ENCODE peak calls at places on chromosomes 4 and X, in four cellular contexts. One of them, this sample, is unnamed.

GRCh38 chr4:113998026-113998425 is 18.6 kb upstream of the ARSJ start:
- DNase-seq in testis: no peak
- DNase-seq in uterus: no peak
- DNase-seq in heart left ventricle: no peak
- DNase-seq in this sample: no peak

GRCh38 chrX:33194876-33195433 is 16.4 kb downstream of the DMD start:
- DNase-seq in uterus: no peak
- DNase-seq in testis: no peak
- DNase-seq in heart left ventricle: no peak
- DNase-seq in this sample: no peak

GRCh38 chr4:122552898-122553297 is 68.0 kb downstream of the IL21 start:
- DNase-seq in heart left ventricle: no peak
- DNase-seq in testis: no peak
- DNase-seq in uterus: no peak
- DNase-seq in this sample: no peak

GRCh38 chr4:147052361-147052760 is 106.7 kb upstream of the TTC29 start:
- DNase-seq in testis: no peak
- DNase-seq in heart left ventricle: no peak
- DNase-seq in uterus: no peak
- DNase-seq in this sample: no peak

GRCh38 chr4:108171541-108172230 is 3.0 kb upstream of the LEF1 start:
- DNase-seq in heart left ventricle: no peak
- DNase-seq in testis: peak
- DNase-seq in uterus: no peak
- DNase-seq in this sample: no peak

GRCh38 chrX:48714573-48714972 is 18.0 kb downstream of the SUV39H1 start:
- DNase-seq in heart left ventricle: no peak
- DNase-seq in testis: no peak
- DNase-seq in uterus: no peak
- DNase-seq in this sample: no peak

GRCh38 chr4:81211956-81212355 is 3.1 kb downstream of the PRKG2 start:
- DNase-seq in testis: no peak
- DNase-seq in heart left ventricle: no peak
- DNase-seq in uterus: no peak
- DNase-seq in this sample: no peak

GRCh38 chr4:172042714-172043114 is 229.5 kb downstream of the GALNTL6 start:
- DNase-seq in heart left ventricle: no peak
- DNase-seq in uterus: no peak
- DNase-seq in testis: no peak
- DNase-seq in this sample: no peak

GRCh38 chr4:56342746-56343145 is 44.5 kb downstream of the AASDH start:
- DNase-seq in testis: no peak
- DNase-seq in uterus: no peak
- DNase-seq in heart left ventricle: no peak
- DNase-seq in this sample: no peak

GRCh38 chrX:16695079-16695676 is 17.3 kb downstream of the CTPS2 start:
- DNase-seq in heart left ventricle: peak
- DNase-seq in uterus: peak
- DNase-seq in testis: peak
- DNase-seq in this sample: no peak

GRCh38 chrX:133838761-133839676 is 146.4 kb downstream of the GPC3 start:
- DNase-seq in uterus: no peak
- DNase-seq in testis: peak
- DNase-seq in heart left ventricle: no peak
- DNase-seq in this sample: no peak

GRCh38 chrX:30215357-30215843 is at the start of gene MAGEB2:
- DNase-seq in uterus: no peak
- DNase-seq in testis: peak
- DNase-seq in heart left ventricle: no peak
- DNase-seq in this sample: no peak

GRCh38 chr4:8427761-8428287 is 12.7 kb downstream of the ACOX3 start:
- DNase-seq in heart left ventricle: peak
- DNase-seq in uterus: no peak
- DNase-seq in testis: no peak
- DNase-seq in this sample: no peak

GRCh38 chr4:74623041-74623440 is 171.3 kb downstream of the BTC start:
- DNase-seq in heart left ventricle: no peak
- DNase-seq in uterus: no peak
- DNase-seq in testis: peak
- DNase-seq in this sample: no peak

GRCh38 chr4:185640809-185641675 is 105.7 kb upstream of the PDLIM3 start:
- DNase-seq in uterus: no peak
- DNase-seq in heart left ventricle: no peak
- DNase-seq in testis: peak
- DNase-seq in this sample: no peak

GRCh38 chr4:78057600-78058560 is 757 bp downstream of the FRAS1 start:
- DNase-seq in uterus: peak
- DNase-seq in testis: peak
- DNase-seq in heart left ventricle: peak
- DNase-seq in this sample: no peak

GRCh38 chrX:141185366-141185765 is 8.4 kb upstream of the LDOC1 start:
- DNase-seq in heart left ventricle: no peak
- DNase-seq in testis: no peak
- DNase-seq in uterus: no peak
- DNase-seq in this sample: no peak

GRCh38 chr4:52144303-52144849 is 93.3 kb downstream of the SPATA18 start:
- DNase-seq in heart left ventricle: no peak
- DNase-seq in testis: no peak
- DNase-seq in uterus: no peak
- DNase-seq in this sample: no peak

GRCh38 chrX:40153335-40154221 is 55.8 kb upstream of the BCOR start:
- DNase-seq in uterus: peak
- DNase-seq in testis: no peak
- DNase-seq in heart left ventricle: peak
- DNase-seq in this sample: peak

GRCh38 chr4:185534850-185535761 is at the start of gene PDLIM3:
- DNase-seq in uterus: peak
- DNase-seq in heart left ventricle: peak
- DNase-seq in testis: peak
- DNase-seq in this sample: no peak

GRCh38 chr4:124307143-124307542 is 405.4 kb downstream of the ANKRD50 start:
- DNase-seq in testis: no peak
- DNase-seq in uterus: no peak
- DNase-seq in heart left ventricle: no peak
- DNase-seq in this sample: no peak

GRCh38 chr4:182454440-182455013 is 211.3 kb downstream of the TENM3 start:
- DNase-seq in testis: no peak
- DNase-seq in uterus: no peak
- DNase-seq in heart left ventricle: no peak
- DNase-seq in this sample: no peak

GRCh38 chrX:37000140-37000539 is 8.0 kb upstream of the FAM47C start:
- DNase-seq in heart left ventricle: no peak
- DNase-seq in uterus: no peak
- DNase-seq in testis: no peak
- DNase-seq in this sample: no peak

GRCh38 chr4:18105023-18106011 is 83.8 kb upstream of the LCORL start:
- DNase-seq in uterus: no peak
- DNase-seq in testis: no peak
- DNase-seq in heart left ventricle: no peak
- DNase-seq in this sample: no peak

GRCh38 chr4:76905521-76905920 is 7.6 kb upstream of the SOWAHB start:
- DNase-seq in uterus: no peak
- DNase-seq in testis: no peak
- DNase-seq in heart left ventricle: no peak
- DNase-seq in this sample: no peak

GRCh38 chr4:99816611-99817309 is at the start of gene DAPP1:
- DNase-seq in uterus: no peak
- DNase-seq in heart left ventricle: peak
- DNase-seq in testis: no peak
- DNase-seq in this sample: peak

GRCh38 chr4:79249879-79250503 is 75.9 kb downstream of the NAA11 start:
- DNase-seq in testis: no peak
- DNase-seq in uterus: no peak
- DNase-seq in heart left ventricle: no peak
- DNase-seq in this sample: no peak

GRCh38 chr4:170656506-170656905 is 566.8 kb upstream of the AADAT start:
- DNase-seq in testis: no peak
- DNase-seq in heart left ventricle: no peak
- DNase-seq in uterus: no peak
- DNase-seq in this sample: no peak

GRCh38 chr4:25970241-25970675 is 56.2 kb downstream of the SMIM20 start:
- DNase-seq in testis: no peak
- DNase-seq in uterus: no peak
- DNase-seq in heart left ventricle: peak
- DNase-seq in this sample: no peak

GRCh38 chrX:119726900-119727555 is 31.4 kb upstream of the SOWAHD start:
- DNase-seq in testis: no peak
- DNase-seq in uterus: no peak
- DNase-seq in heart left ventricle: no peak
- DNase-seq in this sample: no peak
- TF ChIP-seq POLR2A in testis: no peak
- TF ChIP-seq POLR2A in uterus: no peak
- TF ChIP-seq POLR2A in heart left ventricle: no peak
- TF ChIP-seq POLR2A in this sample: no peak

GRCh38 chrX:84712621-84713020 is 210.4 kb upstream of the HDX start:
- DNase-seq in testis: no peak
- DNase-seq in heart left ventricle: no peak
- DNase-seq in uterus: no peak
- DNase-seq in this sample: no peak
- TF ChIP-seq POLR2A in testis: no peak
- TF ChIP-seq POLR2A in heart left ventricle: no peak
- TF ChIP-seq POLR2A in uterus: no peak
- TF ChIP-seq POLR2A in this sample: no peak

DNA sequence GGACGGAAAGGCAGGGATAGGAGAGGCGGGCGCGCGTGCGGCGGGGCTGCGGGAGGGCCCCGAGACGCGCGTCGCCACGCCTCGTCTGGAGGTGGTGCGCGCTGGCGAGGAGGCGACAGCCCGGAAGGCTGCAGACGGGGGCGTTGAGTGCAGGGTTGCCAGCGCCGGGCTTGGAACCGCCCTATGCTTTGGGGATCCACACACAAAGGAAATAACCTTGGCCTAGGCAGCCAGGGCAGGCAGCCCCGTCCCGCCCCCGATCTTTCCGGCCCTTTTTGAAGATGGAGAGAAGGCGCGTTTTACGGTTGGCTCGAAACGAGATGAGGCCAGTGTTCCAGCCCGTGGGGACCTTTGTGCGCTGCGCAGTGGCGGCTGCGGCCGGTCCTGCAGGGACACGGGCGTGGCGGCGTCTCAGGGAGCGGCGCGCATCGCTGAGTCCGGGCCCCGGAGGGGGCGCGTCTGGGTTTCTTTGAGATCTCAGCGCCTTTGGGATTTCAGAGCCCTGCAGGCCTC is 50.8 kb upstream of the TRIM2 start:
- DNase-seq in heart left ventricle: peak
- DNase-seq in testis: peak
- DNase-seq in uterus: peak
- DNase-seq in this sample: no peak
- TF ChIP-seq POLR2A in heart left ventricle: no peak
- TF ChIP-seq POLR2A in testis: no peak
- TF ChIP-seq POLR2A in uterus: no peak
- TF ChIP-seq POLR2A in this sample: no peak

GRCh38 chrX:38305971-38306370 is 21.3 kb downstream of the RPGR start:
- DNase-seq in heart left ventricle: no peak
- DNase-seq in testis: no peak
- DNase-seq in uterus: no peak
- DNase-seq in this sample: no peak
- TF ChIP-seq POLR2A in heart left ventricle: peak
- TF ChIP-seq POLR2A in testis: no peak
- TF ChIP-seq POLR2A in uterus: no peak
- TF ChIP-seq POLR2A in this sample: no peak